ENCODE peak calls at places on chromosomes 6 and 20, in five cellular contexts. W, B, Q, F and X are unnamed samples.

GRCh38 chr6:33276864-33277662 is at the start of gene B3GALT4:
- DNase-seq in B (peak), Q (peak), F (peak), W (peak), X (peak)

GRCh38 chr6:84763397-84764331 is 734 bp downstream of the TBX18 start:
- DNase-seq in W (no peak), Q (peak), B (peak), F (peak), X (peak)

GRCh38 chr6:54335871-54336270 is 27.6 kb downstream of the TINAG start:
- DNase-seq in B (no peak), Q (peak), F (peak), W (no peak), X (peak)

GRCh38 chr6:25192562-25192961 is 86.6 kb upstream of the CARMIL1 start:
- DNase-seq in F (peak), B (no peak), W (no peak), Q (no peak), X (no peak)

GRCh38 chr6:161395832-161396231 is 122.0 kb upstream of the AGPAT4 start:
- DNase-seq in W (no peak), B (no peak), Q (no peak), F (no peak), X (no peak)

GRCh38 chr6:3052481-3053230 is 15.6 kb upstream of the RIPK1 start:
- DNase-seq in W (no peak), F (no peak), B (peak), Q (no peak), X (no peak)

GRCh38 chr6:20746024-20746423 is 211.8 kb downstream of the CDKAL1 start:
- DNase-seq in Q (no peak), B (no peak), W (no peak), F (no peak), X (no peak)

GRCh38 chr6:77368660-77369313 is 94.5 kb downstream of the HTR1B start:
- DNase-seq in Q (no peak), F (peak), B (no peak), W (no peak), X (no peak)

GRCh38 chr6:31568537-31568961 is 3.5 kb upstream of the LTA start:
- DNase-seq in B (no peak), F (no peak), Q (no peak), W (peak), X (no peak)

GRCh38 chr6:40378725-40379074 is 208.5 kb downstream of the LRFN2 start:
- DNase-seq in F (no peak), Q (no peak), W (no peak), B (no peak), X (no peak)

GRCh38 chr6:168035661-168036616 is 38.5 kb downstream of the KIF25 start:
- DNase-seq in W (no peak), Q (peak), F (peak), B (peak), X (peak)

GRCh38 chr6:37819802-37820712 is 530 bp downstream of the ZFAND3 start:
- DNase-seq in F (peak), B (peak), Q (peak), W (peak), X (peak)

GRCh38 chr6:29974901-29975560 is 32.7 kb downstream of the HLA-A start:
- DNase-seq in Q (no peak), W (no peak), F (no peak), B (no peak), X (no peak)

GRCh38 chr20:32333988-32334885 is 23.9 kb upstream of the ASXL1 start:
- DNase-seq in W (no peak), B (peak), Q (no peak), F (no peak), X (no peak)

GRCh38 chr6:150881911-150882481 is 16.5 kb downstream of the MTHFD1L start:
- DNase-seq in Q (peak), B (no peak), W (no peak), F (peak), X (peak)

GRCh38 chr6:34414999-34415858 is 10.6 kb downstream of the RPS10 start:
- DNase-seq in F (peak), W (no peak), B (peak), Q (peak), X (no peak)

GRCh38 chr20:11850901-11851300 is 66.8 kb upstream of the BTBD3 start:
- DNase-seq in F (peak), B (no peak), Q (no peak), W (no peak), X (no peak)

GRCh38 chr6:130098317-130098716 is 79.9 kb downstream of the L3MBTL3 start:
- DNase-seq in F (no peak), Q (no peak), W (no peak), B (no peak), X (no peak)

GRCh38 chr6:156167289-156168076 is 609.7 kb upstream of the ARID1B start:
- DNase-seq in B (no peak), W (no peak), F (peak), Q (no peak), X (no peak)

GRCh38 chr20:62918137-62918536 is 8.2 kb downstream of the DIDO1 start:
- DNase-seq in Q (no peak), F (no peak), B (no peak), W (no peak), X (no peak)

GRCh38 chr20:62920039-62920645 is 6.2 kb downstream of the DIDO1 start:
- DNase-seq in Q (no peak), F (no peak), W (no peak), B (no peak), X (no peak)

GRCh38 chr20:62917720-62918119 is 8.6 kb downstream of the DIDO1 start:
- DNase-seq in F (no peak), W (no peak), B (no peak), Q (no peak), X (no peak)

GRCh38 chr20:62916703-62917476 is 9.4 kb downstream of the DIDO1 start:
- DNase-seq in Q (no peak), W (no peak), F (no peak), B (no peak), X (no peak)

DNA sequence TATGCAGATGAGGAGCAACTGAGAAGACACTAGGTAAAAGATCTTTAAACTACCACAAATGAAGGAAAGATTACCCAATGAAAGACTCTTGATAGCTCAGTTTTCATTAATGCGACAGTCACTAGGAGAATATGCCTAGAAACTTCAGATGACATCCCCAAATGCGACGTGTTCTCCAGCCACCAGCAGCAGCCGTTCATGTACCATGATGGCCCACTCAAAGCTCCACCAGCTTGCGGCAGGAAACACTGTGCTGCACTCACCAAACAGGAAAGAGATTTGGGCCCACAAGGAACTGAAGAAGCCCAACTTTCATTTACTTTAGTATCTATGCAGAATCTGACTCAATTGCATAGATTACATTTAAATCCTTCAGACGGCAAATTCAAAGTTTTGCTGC is 7.5 kb downstream of the DIDO1 start:
- DNase-seq in F (no peak), W (no peak), B (no peak), Q (no peak), X (no peak)
- TF ChIP-seq RFX5 in F (no peak), W (no peak), B (no peak), Q (no peak), X (no peak)

GRCh38 chr20:10063482-10063881 is 28.7 kb downstream of the ANKEF1 start:
- DNase-seq in Q (no peak), B (no peak), W (no peak), F (no peak), X (no peak)

GRCh38 chr20:10059006-10059405 is 24.2 kb downstream of the ANKEF1 start:
- DNase-seq in Q (no peak), F (no peak), B (no peak), W (no peak), X (no peak)

GRCh38 chr20:10060223-10060622 is 25.4 kb downstream of the ANKEF1 start:
- DNase-seq in W (no peak), F (no peak), B (no peak), Q (peak), X (no peak)

GRCh38 chr20:10064611-10065010 is 29.8 kb downstream of the ANKEF1 start:
- DNase-seq in W (no peak), F (no peak), Q (no peak), B (no peak), X (no peak)

DNA sequence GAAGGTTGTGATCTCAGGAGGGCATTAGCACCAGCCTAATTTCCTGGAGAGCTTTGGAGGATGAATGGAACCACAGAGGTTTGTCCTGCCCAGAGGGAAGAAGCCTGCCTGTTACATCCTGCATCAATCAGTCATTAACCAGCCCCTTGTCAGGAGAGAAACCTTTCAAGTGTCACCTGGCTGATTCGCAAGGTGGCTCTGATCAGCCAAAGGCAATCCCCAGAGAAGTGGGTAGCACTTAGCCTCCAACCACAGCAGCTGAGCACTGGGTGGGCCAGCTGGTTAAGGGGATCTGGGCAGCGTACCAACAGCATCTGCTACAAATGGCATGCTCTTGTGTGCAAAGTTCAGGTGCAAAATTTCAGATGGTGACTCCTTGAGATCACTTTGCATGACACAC is 26.9 kb downstream of the ANKEF1 start:
- DNase-seq in F (no peak), Q (no peak), W (no peak), B (no peak), X (no peak)
- TF ChIP-seq RCOR1 in F (no peak), Q (no peak), W (no peak), B (no peak), X (no peak)

GRCh38 chr6:116062496-116062895 is 1.8 kb upstream of the FRK start:
- DNase-seq in F (no peak), W (no peak), Q (no peak), B (no peak), X (no peak)

GRCh38 chr6:116059713-116060571 is 749 bp downstream of the FRK start:
- DNase-seq in W (peak), F (no peak), Q (no peak), B (no peak), X (no peak)

GRCh38 chr6:116057766-116058165 is 2.9 kb downstream of the FRK start:
- DNase-seq in Q (no peak), W (no peak), F (no peak), B (no peak), X (no peak)

GRCh38 chr6:116064626-116065025 is 3.9 kb upstream of the FRK start:
- DNase-seq in F (no peak), W (no peak), Q (no peak), B (no peak), X (no peak)

DNA sequence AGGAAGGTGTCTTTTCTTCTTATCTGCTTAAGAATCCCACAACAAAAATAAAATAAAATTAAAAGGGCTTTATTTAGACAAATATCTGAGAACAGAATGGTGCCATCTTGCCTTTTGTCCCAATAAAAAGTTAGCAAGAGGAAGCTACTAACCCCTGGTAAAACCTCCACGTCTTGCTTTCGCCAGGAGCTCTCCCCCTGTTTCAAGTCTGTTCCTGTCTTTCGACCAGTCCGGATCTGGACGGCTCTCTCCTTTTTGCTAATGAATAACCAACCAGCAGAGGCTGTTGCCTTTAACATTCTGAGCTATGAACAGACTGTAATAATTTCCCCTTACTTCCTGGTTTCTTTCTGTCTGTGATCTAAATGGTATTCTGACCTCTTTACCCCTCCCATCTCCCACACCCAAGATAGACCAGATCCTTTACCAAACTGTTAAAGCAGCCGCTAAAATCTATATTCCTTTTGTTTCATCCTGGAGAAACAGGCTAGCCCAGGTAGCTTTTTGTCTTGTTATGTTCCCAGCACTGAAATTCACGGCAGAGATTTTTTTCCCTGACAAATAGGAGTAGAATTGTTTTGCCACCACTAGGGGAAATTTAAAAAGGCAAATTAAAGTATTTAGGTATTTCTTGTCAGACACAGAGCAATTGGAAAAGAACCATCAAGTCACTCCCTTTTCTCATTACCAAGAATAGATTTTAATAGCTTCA is at the start of gene FRK:
- DNase-seq in W (no peak), Q (no peak), F (peak), B (no peak), X (peak)
- TF ChIP-seq RFX5 in W (no peak), Q (no peak), F (no peak), B (no peak), X (no peak)

GRCh38 chr6:16944601-16945000 is 157.2 kb upstream of the STMND1 start:
- DNase-seq in Q (no peak), W (no peak), B (no peak), F (no peak), X (no peak)

GRCh38 chr6:16936893-16937292 is 165.0 kb upstream of the STMND1 start:
- DNase-seq in B (no peak), F (no peak), W (no peak), Q (no peak), X (no peak)

GRCh38 chr6:16939839-16940238 is 162.0 kb upstream of the STMND1 start:
- DNase-seq in W (no peak), Q (no peak), F (no peak), B (no peak), X (no peak)
- TF ChIP-seq RCOR1 in W (no peak), Q (no peak), F (no peak), B (no peak), X (no peak)

DNA sequence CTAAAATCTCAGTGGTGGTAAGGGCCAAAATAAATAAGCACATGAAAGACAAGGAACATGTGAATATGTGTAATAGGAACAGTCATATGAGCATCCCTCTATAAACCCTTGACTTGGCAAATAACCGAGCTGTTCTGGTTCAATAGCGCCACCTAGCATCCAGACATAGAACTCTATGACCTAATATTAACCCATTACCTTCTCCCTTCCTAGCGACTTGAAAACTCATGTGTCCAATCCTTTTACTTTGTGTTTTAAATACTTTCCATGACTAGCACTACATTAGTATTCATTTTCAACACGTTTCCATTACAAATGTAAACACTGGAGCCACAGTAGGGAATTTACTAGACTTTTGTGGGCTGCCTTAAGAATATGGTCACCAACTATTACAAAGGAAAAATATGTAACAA is 279.7 kb downstream of the UST start:
- DNase-seq in W (no peak), Q (peak), F (peak), B (peak), X (peak)
- TF ChIP-seq RFX5 in W (no peak), Q (no peak), F (no peak), B (no peak), X (no peak)

DNA sequence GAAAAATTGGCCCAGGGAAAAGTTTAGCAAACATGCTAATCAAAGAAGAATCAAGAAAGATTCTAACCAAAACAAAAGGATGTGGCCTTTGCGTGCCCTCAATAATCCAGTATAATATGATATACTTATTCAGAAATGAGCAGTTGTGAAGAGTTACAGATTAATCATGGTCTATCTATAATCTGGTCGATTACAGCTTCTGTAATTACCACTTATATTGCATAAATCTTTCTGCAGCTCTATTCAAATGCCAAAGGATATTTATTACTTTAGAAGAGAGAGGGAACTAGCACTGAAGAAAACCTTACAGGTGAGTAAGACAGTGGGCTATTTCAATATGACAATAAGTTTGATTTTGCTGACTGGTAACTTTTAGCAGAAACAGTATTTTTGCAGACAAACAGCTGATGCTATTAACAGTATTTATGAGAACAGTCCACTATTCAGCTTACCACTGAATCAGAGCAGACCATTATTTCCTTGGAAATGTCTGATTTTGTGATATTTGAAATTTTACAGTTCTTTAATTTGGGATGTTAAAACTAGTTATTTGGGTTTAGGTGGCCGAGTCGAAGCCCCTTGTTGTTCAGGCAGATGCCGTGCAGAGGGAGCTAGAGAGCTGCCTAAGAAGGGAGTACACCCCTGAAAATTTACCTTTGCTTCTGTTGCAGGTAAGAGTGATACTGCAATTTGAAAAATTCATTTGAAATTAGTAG is 92.2 kb downstream of the CEP57L1 start:
- DNase-seq in F (peak), W (no peak), Q (peak), B (peak), X (peak)
- TF ChIP-seq RCOR1 in F (no peak), W (no peak), Q (no peak), B (no peak), X (no peak)

GRCh38 chr20:38617011-38617829 is 15.6 kb downstream of the ARHGAP40 start:
- DNase-seq in Q (no peak), F (peak), W (no peak), B (no peak), X (peak)
- TF ChIP-seq RFX5 in Q (no peak), F (no peak), W (no peak), B (no peak), X (no peak)

GRCh38 chr6:140346461-140346860 is 972.0 kb upstream of the CITED2 start:
- DNase-seq in W (no peak), Q (no peak), B (no peak), F (peak), X (no peak)
- TF ChIP-seq RCOR1 in W (no peak), Q (no peak), B (no peak), F (no peak), X (no peak)